ENCODE peak calls at places on chromosomes 7 and 10, in five cellular contexts. W is HCT116, G is PC-3, H is GM23248, N is MM.1S. U is an unnamed sample.
A peak's percentile ranks its signal among the peaks of the same experiment; 100 is the strongest.

GRCh38 chr7:108310351-108310750 is 145.9 kb downstream of the NRCAM start:
- DNase-seq in W (no peak), G (no peak), H (peak; percentile 43), N (no peak), U (no peak)

GRCh38 chr10:97127960-97128850 is 57.6 kb downstream of the SLIT1 start:
- DNase-seq in W (no peak), G (no peak), H (no peak), N (no peak), U (no peak)

GRCh38 chr7:101166909-101167644 is 1.7 kb upstream of the VGF start:
- DNase-seq in W (no peak), G (no peak), H (no peak), N (no peak), U (peak; percentile 50)

GRCh38 chr7:1663857-1664651 is 6.0 kb upstream of the ELFN1 start:
- DNase-seq in W (no peak), G (no peak), H (no peak), N (no peak), U (peak; percentile 14)

GRCh38 chr7:159023746-159024145 is 120.9 kb downstream of the VIPR2 start:
- DNase-seq in W (no peak), G (no peak), H (no peak), N (no peak), U (no peak)

GRCh38 chr7:92737706-92738105 is 98.7 kb downstream of the CDK6 start:
- DNase-seq in W (no peak), G (no peak), H (no peak), N (peak; percentile 86), U (no peak)

GRCh38 chr10:95560288-95561199 is 627 bp downstream of the SORBS1 start:
- DNase-seq in W (no peak), G (peak; percentile 19), H (peak; percentile 57), N (peak; percentile 65), U (peak; percentile 55)

GRCh38 chr7:112889834-112890438 is 99.7 kb upstream of the TMEM168 start:
- DNase-seq in W (no peak), G (no peak), H (no peak), N (no peak), U (no peak)

GRCh38 chr10:8951440-8952089 is 897.1 kb downstream of the GATA3 start:
- DNase-seq in W (no peak), G (no peak), H (no peak), N (no peak), U (no peak)

GRCh38 chr10:6025683-6026225 is 36.4 kb downstream of the IL2RA start:
- DNase-seq in W (no peak), G (no peak), H (no peak), N (no peak), U (no peak)

GRCh38 chr10:116632831-116633600 is 12.3 kb downstream of the PNLIPRP2 start:
- DNase-seq in W (no peak), G (no peak), H (no peak), N (no peak), U (no peak)

GRCh38 chr7:89247207-89247606 is 451.7 kb upstream of the TEX47 start:
- DNase-seq in W (no peak), G (peak; percentile 28), H (no peak), N (peak; percentile 7), U (no peak)

GRCh38 chr7:45021604-45022296 is 21.7 kb downstream of the CCM2 start:
- DNase-seq in W (no peak), G (no peak), H (peak; percentile 64), N (no peak), U (no peak)

GRCh38 chr10:8130973-8131911 is 76.8 kb downstream of the GATA3 start:
- DNase-seq in W (peak; percentile 37), G (peak; percentile 86), H (peak; percentile 4), N (peak; percentile 36), U (no peak)

GRCh38 chr7:90973146-90973545 is 291.1 kb upstream of the FZD1 start:
- DNase-seq in W (no peak), G (no peak), H (peak; percentile 46), N (no peak), U (no peak)

GRCh38 chr10:80730522-80730921 is 192.8 kb downstream of the SH2D4B start:
- DNase-seq in W (no peak), G (no peak), H (no peak), N (no peak), U (no peak)

GRCh38 chr10:76491216-76491615 is 1059.8 kb downstream of the LRMDA start:
- DNase-seq in W (no peak), G (no peak), H (no peak), N (no peak), U (no peak)

GRCh38 chr7:159112136-159113011 is 32.3 kb downstream of the VIPR2 start:
- DNase-seq in W (no peak), G (no peak), H (no peak), N (no peak), U (no peak)

GRCh38 chr10:102554531-102554930 is 50.8 kb downstream of the SUFU start:
- DNase-seq in W (no peak), G (no peak), H (no peak), N (no peak), U (no peak)

GRCh38 chr10:12390733-12391132 is 41.4 kb downstream of the CAMK1D start:
- DNase-seq in W (no peak), G (no peak), H (no peak), N (no peak), U (no peak)

GRCh38 chr7:13508586-13508985 is 480.9 kb downstream of the ETV1 start:
- DNase-seq in W (no peak), G (peak; percentile 42), H (peak; percentile 4), N (no peak), U (no peak)

GRCh38 chr10:129728905-129729540 is 235.1 kb downstream of the EBF3 start:
- DNase-seq in W (no peak), G (no peak), H (no peak), N (no peak), U (no peak)

GRCh38 chr7:121714559-121715303 is 158.2 kb upstream of the PTPRZ1 start:
- DNase-seq in W (peak; percentile 29), G (no peak), H (no peak), N (no peak), U (peak; percentile 85)

GRCh38 chr10:27890971-27891370 is 107.9 kb downstream of the ODAD2 start:
- DNase-seq in W (no peak), G (peak; percentile 30), H (no peak), N (no peak), U (no peak)

GRCh38 chr10:100823194-100823593 is 77.8 kb downstream of the PAX2 start:
- DNase-seq in W (no peak), G (peak; percentile 32), H (no peak), N (no peak), U (no peak)
- TF ChIP-seq EZH2 in W (no peak), G (no peak), H (no peak), N (no peak), U (no peak)

GRCh38 chr10:132698761-132699391 is 87.1 kb downstream of the NKX6-2 start:
- DNase-seq in W (no peak), G (no peak), H (no peak), N (no peak), U (no peak)
- TF ChIP-seq EZH2phosphoT487 in W (no peak), G (no peak), H (no peak), N (no peak), U (no peak)

GRCh38 chr10:61024801-61025201 is 80.8 kb upstream of the RHOBTB1 start:
- DNase-seq in W (no peak), G (peak; percentile 65), H (peak; percentile 51), N (peak; percentile 10), U (peak; percentile 46)

GRCh38 chr10:61023053-61023452 is 79.1 kb upstream of the RHOBTB1 start:
- DNase-seq in W (no peak), G (no peak), H (no peak), N (no peak), U (no peak)

GRCh38 chr10:61031341-61031740 is 87.4 kb upstream of the RHOBTB1 start:
- DNase-seq in W (no peak), G (no peak), H (peak; percentile 1), N (no peak), U (no peak)

GRCh38 chr10:61029411-61029810 is 85.4 kb upstream of the RHOBTB1 start:
- DNase-seq in W (no peak), G (peak; percentile 76), H (peak; percentile 30), N (no peak), U (no peak)

DNA sequence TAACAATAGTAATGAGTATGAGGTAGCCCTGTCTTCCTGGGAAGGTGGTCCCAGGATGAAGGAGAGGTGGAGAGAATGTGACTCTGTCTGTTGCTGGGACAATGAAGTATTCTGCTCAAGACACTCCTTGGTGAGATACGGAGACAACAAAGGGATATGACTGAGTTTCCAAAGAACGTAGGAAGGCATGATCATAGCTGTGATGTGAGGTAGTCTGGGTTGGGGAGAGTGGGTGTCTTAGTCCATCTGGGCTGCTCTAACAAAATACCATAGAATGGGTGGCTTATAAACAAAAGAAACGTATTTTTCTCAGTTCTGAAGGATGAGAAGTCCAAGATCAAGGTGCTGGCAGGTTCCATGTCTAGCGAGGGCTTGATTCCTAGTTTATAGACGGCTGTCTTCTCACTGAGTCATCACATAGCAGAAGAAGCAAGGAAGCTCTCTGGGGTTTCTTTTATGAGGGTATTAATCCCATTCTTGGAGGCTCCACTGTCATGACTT is 84.9 kb upstream of the RHOBTB1 start:
- DNase-seq in W (no peak), G (peak; percentile 73), H (peak; percentile 79), N (no peak), U (no peak)
- H3K9me3 ChIP-seq in W (no peaks in the 10 kb centered on the region), G (no peaks in the 10 kb centered on the region), H (no peaks in the 10 kb centered on the region), N (no peaks in the 10 kb centered on the region), U (no peaks in the 10 kb centered on the region)

GRCh38 chr10:123143825-123144168 is 4.1 kb upstream of the HMX2 start:
- DNase-seq in W (no peak), G (no peak), H (no peak), N (no peak), U (no peak)
- TF ChIP-seq EZH2 in W (no peak), G (no peak), H (no peak), N (no peak), U (no peak)

GRCh38 chr7:28187012-28187411 is 6.4 kb upstream of the JAZF1 start:
- DNase-seq in W (no peak), G (no peak), H (no peak), N (no peak), U (no peak)

GRCh38 chr7:28190077-28190476 is 9.5 kb upstream of the JAZF1 start:
- DNase-seq in W (no peak), G (no peak), H (no peak), N (no peak), U (no peak)

GRCh38 chr7:28191751-28192150 is 11.2 kb upstream of the JAZF1 start:
- DNase-seq in W (no peak), G (no peak), H (no peak), N (no peak), U (no peak)

GRCh38 chr7:28195925-28196324 is 15.3 kb upstream of the JAZF1 start:
- DNase-seq in W (no peak), G (no peak), H (no peak), N (no peak), U (no peak)

GRCh38 chr7:28192786-28193581 is 12.4 kb upstream of the JAZF1 start:
- DNase-seq in W (no peak), G (no peak), H (peak; percentile 29), N (no peak), U (no peak)
- TF ChIP-seq EZH2phosphoT487 in W (no peak), G (no peak), H (no peak), N (no peak), U (no peak)

U was measured in hepatocyte.